ENCODE peak calls at places on chromosomes 7 and 10, in nine cellular contexts. P is CD4-positive, alpha-beta memory T cell; K is aorta; Y is colonic mucosa; W is RWPE1; V is uterus; X is lower lobe of right lung; R is right cardiac atrium; H is small intestine. A is an unnamed sample.
A peak's percentile ranks its signal among the peaks of the same experiment; 100 is the strongest.

GRCh38 chr7:150586068-150586777 is 19.0 kb downstream of the GIMAP4 start:
- DNase-seq in V (no peak), H (peak; percentile 11), P (no peak), X (no peak), Y (no peak), R (no peak), W (no peak), K (no peak), A (no peak)

GRCh38 chr7:80496586-80496985 is 15.3 kb downstream of the GNAT3 start:
- DNase-seq in W (no peak), P (no peak), X (no peak), Y (no peak), H (no peak), R (no peak), K (no peak), V (no peak), A (no peak)

GRCh38 chr10:19546224-19546623 is 270.0 kb upstream of the PLXDC2 start:
- DNase-seq in H (no peak), P (no peak), V (no peak), K (no peak), R (no peak), Y (no peak), W (no peak), X (no peak), A (no peak)

GRCh38 chr7:37045786-37046185 is 321.5 kb upstream of the AOAH start:
- DNase-seq in Y (no peak), V (no peak), H (no peak), W (no peak), K (no peak), R (no peak), P (no peak), X (no peak), A (no peak)

GRCh38 chr10:68576118-68576517 is 16.0 kb downstream of the TET1 start:
- DNase-seq in X (no peak), H (no peak), V (no peak), Y (no peak), K (no peak), P (no peak), W (no peak), R (no peak), A (no peak)

GRCh38 chr7:46123-46829 is 146.1 kb upstream of the FAM20C start:
- DNase-seq in H (no peak), R (no peak), V (no peak), Y (peak; percentile 12), W (no peak), P (no peak), K (no peak), X (peak; percentile 20), A (no peak)

GRCh38 chr7:40780431-40780830 is 645.6 kb downstream of the SUGCT start:
- DNase-seq in X (no peak), K (no peak), P (no peak), H (no peak), Y (no peak), W (no peak), V (no peak), R (no peak), A (no peak)

GRCh38 chr10:75530337-75530736 is 98.9 kb downstream of the LRMDA start:
- DNase-seq in Y (no peak), R (no peak), V (peak; percentile 39), W (no peak), H (no peak), P (no peak), K (peak; percentile 56), X (no peak), A (no peak)

GRCh38 chr10:84517455-84518046 is 189.2 kb downstream of the CCSER2 start:
- DNase-seq in K (no peak), W (no peak), H (no peak), V (no peak), Y (no peak), R (no peak), X (no peak), P (no peak), A (no peak)

GRCh38 chr10:24446739-24447138 is 237.8 kb downstream of the KIAA1217 start:
- DNase-seq in W (no peak), H (no peak), P (no peak), K (no peak), R (no peak), Y (no peak), X (no peak), V (no peak), A (no peak)

GRCh38 chr7:12111461-12112405 is 99.4 kb upstream of the TMEM106B start:
- DNase-seq in R (peak; percentile 50), W (no peak), H (peak; percentile 39), X (peak; percentile 72), V (peak; percentile 39), Y (no peak), K (peak; percentile 42), P (peak; percentile 12), A (peak; percentile 10)

GRCh38 chr7:84455788-84456187 is 261.2 kb upstream of the SEMA3A start:
- DNase-seq in X (no peak), H (no peak), V (no peak), R (no peak), P (no peak), W (no peak), K (no peak), Y (no peak), A (no peak)

GRCh38 chr7:128829391-128830166 is 627 bp upstream of the FLNC start:
- DNase-seq in R (peak; percentile 77), K (peak; percentile 55), W (no peak), Y (no peak), V (peak; percentile 68), P (no peak), H (no peak), X (no peak), A (no peak)

GRCh38 chr7:128826916-128827247 is 3.3 kb upstream of the FLNC start:
- DNase-seq in H (no peak), K (no peak), P (no peak), Y (no peak), X (no peak), W (no peak), V (no peak), R (no peak), A (no peak)

GRCh38 chr7:128827248-128827958 is 2.8 kb upstream of the FLNC start:
- DNase-seq in H (no peak), P (no peak), Y (no peak), W (no peak), K (peak; percentile 77), V (peak; percentile 66), R (no peak), X (no peak), A (no peak)

GRCh38 chr7:128826512-128826911 is 3.7 kb upstream of the FLNC start:
- DNase-seq in X (no peak), P (no peak), Y (no peak), V (no peak), W (no peak), R (no peak), H (no peak), K (no peak), A (no peak)

GRCh38 chr7:128827971-128828711 is 2.1 kb upstream of the FLNC start:
- DNase-seq in H (peak; percentile 32), R (peak; percentile 74), W (no peak), V (peak; percentile 74), Y (no peak), X (no peak), P (no peak), K (peak; percentile 68), A (no peak)
- H3K27ac ChIP-seq in H (no peak overlapping the region), R (peak overlapping the region; percentile 95), W (no peak overlapping the region), V (peak overlapping the region; percentile 94), Y (no peak overlapping the region), X (no peak overlapping the region), P (no peak overlapping the region), K (peak overlapping the region; percentile 75), A (no peak overlapping the region)

GRCh38 chr10:61869276-61869675 is 32.2 kb upstream of the ARID5B start:
- DNase-seq in P (no peak), W (no peak), Y (no peak), H (no peak), R (no peak), X (no peak), K (no peak), V (no peak), A (no peak)

GRCh38 chr10:61870521-61870895 is 31.0 kb upstream of the ARID5B start:
- DNase-seq in X (no peak), Y (no peak), W (no peak), V (no peak), K (no peak), P (no peak), R (no peak), H (no peak), A (no peak)

GRCh38 chr10:61866700-61867368 is 34.7 kb upstream of the ARID5B start:
- DNase-seq in W (no peak), H (no peak), R (no peak), X (no peak), P (no peak), Y (no peak), V (no peak), K (no peak), A (no peak)

GRCh38 chr10:61871487-61871886 is 30.0 kb upstream of the ARID5B start:
- DNase-seq in K (no peak), W (no peak), X (no peak), V (no peak), P (no peak), R (no peak), Y (no peak), H (no peak), A (no peak)

GRCh38 chr10:61869772-61870520 is 31.6 kb upstream of the ARID5B start:
- DNase-seq in V (no peak), K (no peak), W (no peak), P (no peak), R (no peak), X (no peak), H (peak; percentile 16), Y (no peak), A (no peak)
- H3K27ac ChIP-seq in V (peak overlapping the region; percentile 67), K (no peak overlapping the region), W (no peak overlapping the region), P (no peak overlapping the region), R (no peak overlapping the region), X (no peak overlapping the region), H (peak overlapping the region; percentile 36), Y (peak overlapping the region; percentile 45), A (no peak overlapping the region)

GRCh38 chr7:139452948-139453672 is 30.4 kb downstream of the KLRG2 start:
- DNase-seq in P (no peak), W (no peak), V (no peak), X (no peak), H (no peak), Y (no peak), K (no peak), R (no peak), A (no peak)
- H3K27ac ChIP-seq in P (no peak overlapping the region), W (no peak overlapping the region), V (no peak overlapping the region), X (no peak overlapping the region), H (no peak overlapping the region), Y (no peak overlapping the region), K (peak overlapping the region; percentile 53), R (no peak overlapping the region), A (no peak overlapping the region)

DNA sequence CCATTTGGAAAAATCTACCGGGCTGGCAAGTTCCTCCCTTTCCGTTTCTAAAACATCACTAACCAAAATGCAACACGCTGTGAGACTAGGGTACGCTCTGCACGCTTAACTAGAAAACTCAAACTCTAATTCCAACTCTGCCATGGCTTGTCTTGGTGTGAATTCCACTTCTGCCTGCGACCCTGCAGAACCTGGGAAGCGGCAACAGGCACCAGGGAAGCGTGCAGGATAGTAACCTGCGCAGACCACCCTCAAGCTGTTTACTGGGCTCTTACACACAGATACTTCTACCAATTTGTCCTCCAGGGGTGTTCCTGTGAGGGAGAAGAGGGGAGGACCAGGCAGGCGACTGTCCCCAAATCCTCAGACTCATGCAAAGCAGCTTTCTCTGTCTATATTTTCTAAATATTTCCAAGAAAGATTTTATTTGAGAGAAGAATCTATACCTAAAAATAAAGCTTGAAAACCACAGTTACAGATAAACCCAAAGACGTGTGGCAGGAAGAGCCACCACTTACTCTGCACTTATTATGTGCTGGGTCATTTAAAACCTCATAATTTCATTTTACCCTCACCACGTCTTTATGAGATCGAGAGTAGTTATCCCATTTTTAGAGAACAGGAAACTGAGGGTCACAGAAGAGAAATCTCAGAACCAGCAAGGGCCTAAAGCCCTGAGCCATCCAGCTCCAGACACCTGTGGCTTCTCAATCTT is 52.9 kb downstream of the CPXM2 start:
- DNase-seq in V (no peak), H (no peak), X (no peak), W (no peak), Y (no peak), R (no peak), P (no peak), K (no peak), A (no peak)
- H3K27ac ChIP-seq in V (no peak overlapping the region), H (no peak overlapping the region), X (no peak overlapping the region), W (no peak overlapping the region), Y (no peak overlapping the region), R (no peak overlapping the region), P (no peak overlapping the region), K (no peak overlapping the region), A (no peak overlapping the region)

A was measured in substantia nigra.